ENCODE peak calls at places on chromosomes 4 and X, in seven cellular contexts. P is non-pigmented ciliary epithelial cell; X is T1000; N is NCI-H2081; J is T-helper 1 cell; C is stimulated activated CD4-positive, alpha-beta T cell treated with anti-CD3 and anti-CD28 coated beads, Interleukin-1b, Interleukin-23, amount 100 ng/mL, for 48 hours; T is sigmoid colon. M is an unnamed sample.

GRCh38 chr4:155568641-155569040 is 98.0 kb upstream of the GUCY1A1 start:
- DNase-seq in P (no peak), X (no peak), N (no peak), J (no peak), C (no peak), T (no peak), M (no peak)

GRCh38 chr4:188053302-188053701 is 56.1 kb downstream of the TRIML2 start:
- DNase-seq in P (no peak), X (no peak), N (no peak), J (no peak), C (no peak), T (no peak), M (no peak)

GRCh38 chr4:55397521-55398321 is 2.0 kb downstream of the TMEM165 start:
- DNase-seq in P (no peak), X (no peak), N (no peak), J (no peak), C (no peak), T (no peak), M (no peak)

GRCh38 chrX:16476692-16477091 is 173.3 kb upstream of the S100G start:
- DNase-seq in P (no peak), X (no peak), N (no peak), J (no peak), C (no peak), T (no peak), M (no peak)

GRCh38 chr4:112766422-112766821 is 129.5 kb downstream of the LARP7 start:
- DNase-seq in P (no peak), X (no peak), N (no peak), J (no peak), C (no peak), T (no peak), M (no peak)

GRCh38 chr4:87465739-87466366 is 43.5 kb downstream of the NUDT9 start:
- DNase-seq in P (peak; percentile 17), X (no peak), N (peak; percentile 13), J (no peak), C (no peak), T (no peak), M (no peak)

GRCh38 chr4:3572363-3572762 is 40.1 kb upstream of the LRPAP1 start:
- DNase-seq in P (no peak), X (no peak), N (no peak), J (no peak), C (no peak), T (peak; percentile 26), M (no peak)

GRCh38 chr4:125702406-125702805 is 387.7 kb downstream of the FAT4 start:
- DNase-seq in P (no peak), X (no peak), N (no peak), J (no peak), C (no peak), T (no peak), M (no peak)

GRCh38 chr4:182628000-182628399 is 289.2 kb downstream of the DCTD start:
- DNase-seq in P (no peak), X (no peak), N (no peak), J (no peak), C (no peak), T (no peak), M (no peak)

M was measured in H54.